ENCODE peak calls at places on chromosomes 7 and 10, in eight cellular contexts. C, H, K, F, V, A, E and L are unnamed samples.

GRCh38 chr7:32214913-32215312 is 144.7 kb upstream of the PDE1C start:
- DNase-seq in K (no peak), A (no peak), E (no peak), F (no peak), V (no peak), C (no peak), H (no peak), L (no peak)

GRCh38 chr10:110620108-110620719 is 23.9 kb upstream of the RBM20 start:
- DNase-seq in E (no peak), K (no peak), F (no peak), A (no peak), C (no peak), V (no peak), H (no peak), L (no peak)

GRCh38 chr10:8044331-8044907 is 10.1 kb upstream of the GATA3 start:
- DNase-seq in F (no peak), H (no peak), E (no peak), V (no peak), K (no peak), C (no peak), A (no peak), L (no peak)

GRCh38 chr10:95559466-95559865 is 1.7 kb downstream of the SORBS1 start:
- DNase-seq in H (no peak), K (no peak), F (no peak), A (no peak), E (no peak), V (no peak), C (no peak), L (no peak)

GRCh38 chr10:78336402-78336791 is 302.7 kb downstream of the RPS24 start:
- DNase-seq in K (no peak), F (no peak), H (no peak), E (no peak), A (no peak), V (peak; percentile 29), C (no peak), L (peak; percentile 57)

GRCh38 chr10:132110091-132110490 is 44.3 kb downstream of the JAKMIP3 start:
- DNase-seq in C (no peak), K (no peak), A (peak; percentile 39), V (no peak), E (no peak), H (no peak), F (no peak), L (no peak)

GRCh38 chr7:128166603-128167315 is 74.3 kb upstream of the LEP start:
- DNase-seq in E (no peak), H (no peak), F (no peak), V (no peak), A (no peak), C (no peak), K (no peak), L (no peak)

GRCh38 chr7:2894118-2894940 is 50.2 kb upstream of the GNA12 start:
- DNase-seq in A (no peak), K (no peak), E (no peak), F (no peak), H (no peak), C (no peak), V (no peak), L (no peak)

GRCh38 chr7:106692450-106693051 is 31.6 kb upstream of the CCDC71L start:
- DNase-seq in V (no peak), H (no peak), F (no peak), K (no peak), E (no peak), C (no peak), A (no peak), L (no peak)

GRCh38 chr10:72682626-72683025 is 9.3 kb upstream of the MCU start:
- DNase-seq in C (no peak), V (no peak), K (no peak), F (no peak), E (no peak), H (no peak), A (no peak), L (no peak)

GRCh38 chr10:133324857-133325260 is 11.8 kb downstream of the CALY start:
- DNase-seq in H (no peak), C (no peak), E (no peak), K (no peak), F (no peak), V (peak; percentile 18), A (peak; percentile 44), L (no peak)

GRCh38 chr10:133324198-133324792 is 12.4 kb downstream of the CALY start:
- DNase-seq in V (peak; percentile 51), A (peak; percentile 75), F (no peak), H (no peak), K (peak; percentile 42), E (peak; percentile 61), C (peak; percentile 45), L (no peak)

GRCh38 chr10:133325761-133326463 is 10.8 kb downstream of the CALY start:
- DNase-seq in C (no peak), K (no peak), E (no peak), A (peak; percentile 29), H (no peak), V (peak; percentile 13), F (no peak), L (no peak)

GRCh38 chr10:133326745-133327650 is 9.7 kb downstream of the CALY start:
- DNase-seq in A (peak; percentile 40), V (peak; percentile 12), E (no peak), C (no peak), F (no peak), H (no peak), K (no peak), L (no peak)

GRCh38 chr10:133325392-133325760 is 11.3 kb downstream of the CALY start:
- DNase-seq in H (no peak), C (no peak), V (peak; percentile 26), F (no peak), E (no peak), A (peak; percentile 41), K (no peak), L (no peak)
- H3K27me3 ChIP-seq in H (no peaks in the 10 kb centered on the region), C (peaks cover 39% of the 10 kb centered on the region), V (peaks cover 50% of the 10 kb centered on the region), F (peaks cover 67% of the 10 kb centered on the region), E (peaks cover 63% of the 10 kb centered on the region), A (peaks cover 66% of the 10 kb centered on the region), K (peaks cover 23% of the 10 kb centered on the region), L (peaks cover 13% of the 10 kb centered on the region)

GRCh38 chr10:89475567-89475966 is 59.8 kb downstream of the SLC16A12 start:
- DNase-seq in K (no peak), A (no peak), C (no peak), V (no peak), F (no peak), E (no peak), H (no peak), L (no peak)
- H3K4me1 ChIP-seq in K (no peaks in the 10 kb centered on the region), A (peaks cover 57% of the 10 kb centered on the region), C (no peaks in the 10 kb centered on the region), V (peaks cover 63% of the 10 kb centered on the region), F (peaks cover 49% of the 10 kb centered on the region), E (peaks cover 15% of the 10 kb centered on the region), H (no peaks in the 10 kb centered on the region), L (no peaks in the 10 kb centered on the region)

DNA sequence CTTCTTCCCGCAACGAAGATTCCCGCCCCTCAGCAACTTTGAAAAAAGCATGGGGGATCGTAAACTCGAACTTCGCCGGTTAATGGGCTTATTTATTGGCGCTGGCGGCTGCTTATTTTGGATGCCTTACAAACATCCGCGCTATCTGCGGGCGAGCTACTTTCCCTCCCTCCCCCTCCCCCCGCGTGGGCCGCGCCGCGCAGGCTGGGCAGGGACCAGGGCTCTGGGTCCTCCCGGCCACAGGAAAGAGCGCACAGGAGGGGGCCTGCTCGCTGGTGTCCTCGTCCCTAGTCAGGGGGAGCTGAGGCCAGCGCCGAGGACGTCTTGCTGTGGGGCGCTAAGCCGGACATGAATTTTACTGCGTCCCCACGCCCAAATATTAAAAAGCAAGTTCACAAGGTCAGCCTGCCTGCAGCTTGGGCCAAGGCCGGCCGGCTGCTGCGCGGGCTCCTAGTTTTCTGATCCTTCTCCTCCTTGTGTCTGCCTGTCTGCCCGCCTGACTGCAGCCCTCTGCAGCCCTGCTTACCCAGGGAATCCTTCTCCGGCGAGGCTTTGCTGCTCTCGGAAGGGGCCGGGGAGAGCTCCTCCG is 1.2 kb downstream of the HOXA10 start:
- DNase-seq in F (peak; percentile 74), E (no peak), H (no peak), A (peak; percentile 40), C (no peak), K (no peak), V (no peak), L (no peak)
- H3K27me3 ChIP-seq in F (peaks cover 93% of the 10 kb centered on the region), E (peaks cover 100% of the 10 kb centered on the region), H (no peaks in the 10 kb centered on the region), A (peaks cover 100% of the 10 kb centered on the region), C (peaks cover 85% of the 10 kb centered on the region), K (peaks cover 59% of the 10 kb centered on the region), V (peaks cover 100% of the 10 kb centered on the region), L (peaks cover 85% of the 10 kb centered on the region)

GRCh38 chr7:130887182-130888016 is 153.4 kb upstream of the KLF14 start:
- DNase-seq in A (no peak), F (no peak), V (no peak), C (no peak), E (no peak), K (no peak), H (peak; percentile 80), L (no peak)

GRCh38 chr7:130884437-130885417 is 150.7 kb upstream of the KLF14 start:
- DNase-seq in C (no peak), E (no peak), F (no peak), H (no peak), K (no peak), A (peak; percentile 64), V (no peak), L (no peak)

GRCh38 chr7:130888468-130888867 is 154.5 kb upstream of the KLF14 start:
- DNase-seq in F (no peak), E (no peak), K (no peak), V (no peak), A (no peak), C (no peak), H (no peak), L (no peak)

GRCh38 chr7:130888017-130888371 is 154.0 kb upstream of the KLF14 start:
- DNase-seq in V (no peak), C (no peak), F (no peak), A (no peak), H (no peak), E (no peak), K (no peak), L (no peak)

DNA sequence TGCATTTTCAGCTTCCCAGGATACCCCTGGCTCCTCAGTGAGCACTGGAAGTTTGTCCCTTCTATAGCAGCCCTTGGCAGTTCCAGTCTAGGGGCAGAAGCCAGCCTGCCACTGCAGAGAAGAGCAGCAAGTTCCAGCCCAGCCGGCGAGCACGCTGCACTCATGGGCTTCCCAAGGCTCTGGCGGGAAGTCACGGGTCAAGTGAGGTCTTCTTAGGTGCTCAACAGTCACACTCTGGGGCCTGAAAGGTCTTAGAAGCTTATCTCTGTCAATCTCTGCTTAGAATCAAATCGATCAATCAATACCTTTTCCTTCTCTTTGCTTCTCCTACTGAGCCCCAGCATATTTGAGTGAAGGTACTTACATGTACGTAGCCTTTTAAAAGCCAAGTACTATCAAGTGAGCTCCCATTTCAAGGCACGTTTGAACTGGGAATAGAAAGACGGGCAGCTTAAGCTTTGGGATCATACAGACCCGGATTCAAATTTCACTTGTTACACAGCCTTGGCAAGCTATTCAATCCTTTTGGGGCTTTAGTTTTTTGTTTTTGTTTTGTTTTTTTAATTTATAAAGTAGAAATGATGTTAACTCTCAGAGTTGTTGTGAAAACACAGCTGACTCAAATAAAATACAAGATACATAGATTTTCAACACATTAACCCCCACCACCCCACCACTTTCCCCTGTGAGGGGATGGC is 152.6 kb upstream of the KLF14 start:
- DNase-seq in K (no peak), H (no peak), C (no peak), E (no peak), F (no peak), V (no peak), A (peak; percentile 57), L (no peak)
- H3K4me1 ChIP-seq in K (no peaks in the 10 kb centered on the region), H (peaks cover 100% of the 10 kb centered on the region), C (peaks cover 11% of the 10 kb centered on the region), E (peaks cover 13% of the 10 kb centered on the region), F (peaks cover 64% of the 10 kb centered on the region), V (peaks cover 61% of the 10 kb centered on the region), A (peaks cover 87% of the 10 kb centered on the region), L (no peaks in the 10 kb centered on the region)

GRCh38 chr7:132348341-132348740 is 227.9 kb downstream of the PLXNA4 start:
- DNase-seq in V (no peak), K (no peak), H (no peak), C (no peak), A (no peak), F (no peak), E (no peak), L (no peak)
- H3K27me3 ChIP-seq in V (no peaks in the 10 kb centered on the region), K (no peaks in the 10 kb centered on the region), H (peaks cover 68% of the 10 kb centered on the region), C (peaks cover 3% of the 10 kb centered on the region), A (no peaks in the 10 kb centered on the region), F (peaks cover 10% of the 10 kb centered on the region), E (no peaks in the 10 kb centered on the region), L (no peaks in the 10 kb centered on the region)